ENCODE peak calls at places on chromosomes 13 and 19, in ten cellular contexts. X, R, O, U, Z, S, P, A, Y and W are unnamed samples.

GRCh38 chr13:39105110-39105509 is 66.9 kb downstream of the NHLRC3 start:
- DNase-seq in X (no peak), R (no peak), O (no peak), U (no peak), Z (no peak), S (no peak), P (peak; percentile 71), A (no peak), Y (no peak), W (no peak)

GRCh38 chr19:29770653-29771052 is 41.1 kb upstream of the CCNE1 start:
- DNase-seq in X (no peak), R (no peak), O (no peak), U (no peak), Z (no peak), S (no peak), P (no peak), A (no peak), Y (no peak), W (no peak)

GRCh38 chr19:480016-480855 is 16.1 kb upstream of the MADCAM1 start:
- DNase-seq in X (peak; percentile 85), R (peak; percentile 60), O (peak; percentile 76), U (no peak), Z (no peak), S (no peak), P (peak; percentile 29), A (no peak), Y (no peak), W (peak; percentile 54)

GRCh38 chr13:31433201-31433600 is 233.4 kb downstream of the B3GLCT start:
- DNase-seq in X (no peak), R (no peak), O (no peak), U (no peak), Z (no peak), S (no peak), P (no peak), A (no peak), Y (no peak), W (no peak)

GRCh38 chr19:52464798-52465470 is 11.6 kb downstream of the ZNF578 start:
- DNase-seq in X (no peak), R (no peak), O (peak; percentile 28), U (no peak), Z (no peak), S (no peak), P (no peak), A (no peak), Y (no peak), W (no peak)

GRCh38 chr13:109768616-109769015 is 17.8 kb downstream of the IRS2 start:
- DNase-seq in X (no peak), R (no peak), O (no peak), U (no peak), Z (no peak), S (no peak), P (no peak), A (no peak), Y (no peak), W (no peak)

GRCh38 chr13:107864543-107865460 is 350.5 kb downstream of the LIG4 start:
- DNase-seq in X (no peak), R (peak; percentile 24), O (peak; percentile 5), U (no peak), Z (no peak), S (no peak), P (peak; percentile 25), A (no peak), Y (no peak), W (peak; percentile 26)

GRCh38 chr19:11767633-11768133 is 883 bp downstream of the ZNF441 start:
- DNase-seq in X (peak; percentile 75), R (peak; percentile 75), O (peak; percentile 73), U (peak; percentile 10), Z (no peak), S (no peak), P (peak; percentile 43), A (no peak), Y (peak; percentile 50), W (peak; percentile 54)

GRCh38 chr19:50794074-50794777 is 4.0 kb downstream of the ACP4 start:
- DNase-seq in X (no peak), R (peak; percentile 39), O (no peak), U (peak; percentile 39), Z (no peak), S (no peak), P (no peak), A (no peak), Y (no peak), W (no peak)

GRCh38 chr13:23516190-23516589 is 54.0 kb upstream of the TNFRSF19 start:
- DNase-seq in X (no peak), R (no peak), O (no peak), U (no peak), Z (no peak), S (no peak), P (no peak), A (no peak), Y (no peak), W (no peak)

GRCh38 chr13:85520445-85520844 is 278.8 kb downstream of the SLITRK6 start:
- DNase-seq in X (no peak), R (no peak), O (no peak), U (no peak), Z (no peak), S (no peak), P (no peak), A (no peak), Y (no peak), W (no peak)